ENCODE peak calls at places on chromosome 15, in seven cellular contexts. One of them, this sample, is unnamed.

GRCh38 chr15:32909431-32909830 is 191.6 kb downstream of the GREM1 start:
- DNase-seq in HepG2: no peak
- DNase-seq in heart left ventricle: no peak
- DNase-seq in A549: no peak
- DNase-seq in lower leg skin: no peak
- DNase-seq in thyroid gland: no peak
- DNase-seq in transverse colon: no peak
- DNase-seq in this sample: no peak

GRCh38 chr15:90883971-90884718 is at the start of gene FES:
- DNase-seq in heart left ventricle: peak
- DNase-seq in A549: no peak
- DNase-seq in thyroid gland: peak
- DNase-seq in lower leg skin: peak
- DNase-seq in transverse colon: peak
- DNase-seq in HepG2: no peak
- DNase-seq in this sample: peak

GRCh38 chr15:92693922-92694331 is 38.4 kb upstream of the FAM174B start:
- DNase-seq in transverse colon: no peak
- DNase-seq in A549: peak
- DNase-seq in heart left ventricle: no peak
- DNase-seq in HepG2: peak
- DNase-seq in thyroid gland: no peak
- DNase-seq in lower leg skin: no peak
- DNase-seq in this sample: no peak

GRCh38 chr15:79901958-79902357 is 5.1 kb upstream of the MTHFS start:
- DNase-seq in HepG2: no peak
- DNase-seq in transverse colon: no peak
- DNase-seq in thyroid gland: no peak
- DNase-seq in heart left ventricle: no peak
- DNase-seq in A549: no peak
- DNase-seq in lower leg skin: no peak
- DNase-seq in this sample: no peak

GRCh38 chr15:59401810-59402569 is 29.3 kb upstream of the MYO1E start:
- DNase-seq in A549: no peak
- DNase-seq in heart left ventricle: no peak
- DNase-seq in thyroid gland: no peak
- DNase-seq in transverse colon: peak
- DNase-seq in lower leg skin: no peak
- DNase-seq in HepG2: no peak
- DNase-seq in this sample: no peak

GRCh38 chr15:59206623-59207183 is at the start of gene LDHAL6B:
- DNase-seq in A549: no peak
- DNase-seq in HepG2: no peak
- DNase-seq in thyroid gland: no peak
- DNase-seq in transverse colon: no peak
- DNase-seq in heart left ventricle: no peak
- DNase-seq in lower leg skin: no peak
- DNase-seq in this sample: no peak

GRCh38 chr15:79133309-79133708 is 42.7 kb upstream of the RASGRF1 start:
- DNase-seq in lower leg skin: no peak
- DNase-seq in transverse colon: no peak
- DNase-seq in HepG2: no peak
- DNase-seq in heart left ventricle: no peak
- DNase-seq in A549: no peak
- DNase-seq in thyroid gland: no peak
- DNase-seq in this sample: no peak

GRCh38 chr15:71151061-71151460 is 35.8 kb downstream of the THSD4 start:
- DNase-seq in HepG2: no peak
- DNase-seq in heart left ventricle: no peak
- DNase-seq in A549: no peak
- DNase-seq in lower leg skin: no peak
- DNase-seq in transverse colon: no peak
- DNase-seq in thyroid gland: peak
- DNase-seq in this sample: no peak

GRCh38 chr15:61996056-61996635 is 64.1 kb downstream of the VPS13C start:
- DNase-seq in A549: no peak
- DNase-seq in transverse colon: no peak
- DNase-seq in thyroid gland: no peak
- DNase-seq in HepG2: no peak
- DNase-seq in heart left ventricle: no peak
- DNase-seq in lower leg skin: no peak
- DNase-seq in this sample: no peak

GRCh38 chr15:65388306-65389080 is 10.7 kb upstream of the IGDCC3 start:
- DNase-seq in HepG2: no peak
- DNase-seq in transverse colon: no peak
- DNase-seq in heart left ventricle: no peak
- DNase-seq in thyroid gland: no peak
- DNase-seq in A549: no peak
- DNase-seq in lower leg skin: no peak
- DNase-seq in this sample: no peak

GRCh38 chr15:68552773-68553172 is 26.0 kb upstream of the CORO2B start:
- DNase-seq in heart left ventricle: no peak
- DNase-seq in lower leg skin: peak
- DNase-seq in HepG2: no peak
- DNase-seq in A549: no peak
- DNase-seq in thyroid gland: no peak
- DNase-seq in transverse colon: no peak
- DNase-seq in this sample: no peak

GRCh38 chr15:70507772-70508351 is 255.5 kb downstream of the UACA start:
- DNase-seq in A549: peak
- DNase-seq in thyroid gland: no peak
- DNase-seq in heart left ventricle: no peak
- DNase-seq in lower leg skin: no peak
- DNase-seq in HepG2: peak
- DNase-seq in transverse colon: no peak
- DNase-seq in this sample: no peak

GRCh38 chr15:75362642-75363249 is 5.7 kb downstream of the MAN2C1 start:
- DNase-seq in heart left ventricle: no peak
- DNase-seq in transverse colon: no peak
- DNase-seq in thyroid gland: no peak
- DNase-seq in HepG2: no peak
- DNase-seq in A549: no peak
- DNase-seq in lower leg skin: peak
- DNase-seq in this sample: no peak
- TF ChIP-seq CTCF in heart left ventricle: no peak
- TF ChIP-seq CTCF in transverse colon: no peak
- TF ChIP-seq CTCF in thyroid gland: no peak
- TF ChIP-seq CTCF in HepG2: no peak
- TF ChIP-seq CTCF in A549: no peak
- TF ChIP-seq CTCF in lower leg skin: no peak
- TF ChIP-seq CTCF in this sample: no peak

GRCh38 chr15:63063164-63063756 is 20.7 kb downstream of the TPM1 start:
- DNase-seq in heart left ventricle: no peak
- DNase-seq in HepG2: no peak
- DNase-seq in transverse colon: no peak
- DNase-seq in A549: no peak
- DNase-seq in lower leg skin: no peak
- DNase-seq in thyroid gland: no peak
- DNase-seq in this sample: no peak
- TF ChIP-seq POLR2A in heart left ventricle: no peak
- TF ChIP-seq POLR2A in HepG2: no peak
- TF ChIP-seq POLR2A in transverse colon: no peak
- TF ChIP-seq POLR2A in A549: no peak
- TF ChIP-seq POLR2A in lower leg skin: no peak
- TF ChIP-seq POLR2A in thyroid gland: no peak
- TF ChIP-seq POLR2A in this sample: no peak

GRCh38 chr15:81256916-81257315 is 60.2 kb downstream of the IL16 start:
- DNase-seq in HepG2: no peak
- DNase-seq in lower leg skin: no peak
- DNase-seq in thyroid gland: no peak
- DNase-seq in transverse colon: no peak
- DNase-seq in heart left ventricle: no peak
- DNase-seq in A549: no peak
- DNase-seq in this sample: no peak
- TF ChIP-seq CTCF in HepG2: no peak
- TF ChIP-seq CTCF in lower leg skin: no peak
- TF ChIP-seq CTCF in thyroid gland: peak
- TF ChIP-seq CTCF in transverse colon: peak
- TF ChIP-seq CTCF in heart left ventricle: peak
- TF ChIP-seq CTCF in A549: peak
- TF ChIP-seq CTCF in this sample: peak

GRCh38 chr15:75714195-75714594 is 1.5 kb upstream of the CSPG4 start:
- DNase-seq in HepG2: no peak
- DNase-seq in A549: no peak
- DNase-seq in heart left ventricle: no peak
- DNase-seq in transverse colon: no peak
- DNase-seq in lower leg skin: no peak
- DNase-seq in thyroid gland: no peak
- DNase-seq in this sample: no peak

GRCh38 chr15:75713338-75713895 is 769 bp upstream of the CSPG4 start:
- DNase-seq in transverse colon: peak
- DNase-seq in heart left ventricle: no peak
- DNase-seq in HepG2: no peak
- DNase-seq in thyroid gland: peak
- DNase-seq in A549: no peak
- DNase-seq in lower leg skin: no peak
- DNase-seq in this sample: peak

GRCh38 chr15:75718326-75718725 is 5.7 kb upstream of the CSPG4 start:
- DNase-seq in HepG2: no peak
- DNase-seq in thyroid gland: no peak
- DNase-seq in transverse colon: peak
- DNase-seq in lower leg skin: no peak
- DNase-seq in A549: no peak
- DNase-seq in heart left ventricle: no peak
- DNase-seq in this sample: no peak

GRCh38 chr15:75712668-75713337 is at the start of gene CSPG4:
- DNase-seq in heart left ventricle: peak
- DNase-seq in thyroid gland: peak
- DNase-seq in transverse colon: peak
- DNase-seq in lower leg skin: no peak
- DNase-seq in A549: no peak
- DNase-seq in HepG2: no peak
- DNase-seq in this sample: peak
- TF ChIP-seq POLR2A in heart left ventricle: peak
- TF ChIP-seq POLR2A in thyroid gland: peak
- TF ChIP-seq POLR2A in transverse colon: peak
- TF ChIP-seq POLR2A in lower leg skin: no peak
- TF ChIP-seq POLR2A in A549: no peak
- TF ChIP-seq POLR2A in HepG2: no peak
- TF ChIP-seq POLR2A in this sample: peak

GRCh38 chr15:98580577-98580976 is 67.8 kb upstream of the IGF1R start:
- DNase-seq in transverse colon: no peak
- DNase-seq in thyroid gland: peak
- DNase-seq in A549: no peak
- DNase-seq in lower leg skin: no peak
- DNase-seq in HepG2: no peak
- DNase-seq in heart left ventricle: no peak
- DNase-seq in this sample: no peak

GRCh38 chr15:98583758-98584157 is 64.6 kb upstream of the IGF1R start:
- DNase-seq in HepG2: no peak
- DNase-seq in transverse colon: no peak
- DNase-seq in heart left ventricle: no peak
- DNase-seq in lower leg skin: no peak
- DNase-seq in thyroid gland: no peak
- DNase-seq in A549: no peak
- DNase-seq in this sample: no peak

GRCh38 chr15:98582900-98583554 is 65.3 kb upstream of the IGF1R start:
- DNase-seq in thyroid gland: no peak
- DNase-seq in lower leg skin: no peak
- DNase-seq in A549: no peak
- DNase-seq in heart left ventricle: no peak
- DNase-seq in transverse colon: no peak
- DNase-seq in HepG2: no peak
- DNase-seq in this sample: no peak

GRCh38 chr15:98586066-98586465 is 62.3 kb upstream of the IGF1R start:
- DNase-seq in thyroid gland: no peak
- DNase-seq in lower leg skin: no peak
- DNase-seq in transverse colon: no peak
- DNase-seq in HepG2: no peak
- DNase-seq in heart left ventricle: no peak
- DNase-seq in A549: no peak
- DNase-seq in this sample: no peak

DNA sequence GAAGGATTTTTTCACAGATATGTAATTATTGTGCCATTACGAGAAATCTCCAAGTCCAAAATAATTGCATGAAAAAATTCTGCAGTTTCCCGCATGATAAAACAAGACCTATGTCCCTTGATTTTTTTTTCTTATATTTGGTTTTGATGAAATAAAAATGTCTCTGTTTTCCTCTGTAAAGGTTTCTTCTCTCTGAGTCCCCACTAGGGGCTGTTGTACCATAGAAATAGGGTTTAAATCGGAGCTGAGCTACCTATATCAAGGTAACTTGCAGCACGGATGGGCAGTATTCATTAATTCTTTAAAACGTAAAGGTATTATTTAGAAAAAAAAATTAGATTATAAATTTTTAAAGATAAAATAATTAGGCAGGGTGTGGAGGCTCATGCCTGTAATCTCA is 66.6 kb upstream of the IGF1R start:
- DNase-seq in HepG2: no peak
- DNase-seq in transverse colon: no peak
- DNase-seq in heart left ventricle: no peak
- DNase-seq in thyroid gland: no peak
- DNase-seq in A549: no peak
- DNase-seq in lower leg skin: no peak
- DNase-seq in this sample: no peak
- TF ChIP-seq CTCF in HepG2: no peak
- TF ChIP-seq CTCF in transverse colon: no peak
- TF ChIP-seq CTCF in heart left ventricle: peak
- TF ChIP-seq CTCF in thyroid gland: no peak
- TF ChIP-seq CTCF in A549: peak
- TF ChIP-seq CTCF in lower leg skin: no peak
- TF ChIP-seq CTCF in this sample: no peak

DNA sequence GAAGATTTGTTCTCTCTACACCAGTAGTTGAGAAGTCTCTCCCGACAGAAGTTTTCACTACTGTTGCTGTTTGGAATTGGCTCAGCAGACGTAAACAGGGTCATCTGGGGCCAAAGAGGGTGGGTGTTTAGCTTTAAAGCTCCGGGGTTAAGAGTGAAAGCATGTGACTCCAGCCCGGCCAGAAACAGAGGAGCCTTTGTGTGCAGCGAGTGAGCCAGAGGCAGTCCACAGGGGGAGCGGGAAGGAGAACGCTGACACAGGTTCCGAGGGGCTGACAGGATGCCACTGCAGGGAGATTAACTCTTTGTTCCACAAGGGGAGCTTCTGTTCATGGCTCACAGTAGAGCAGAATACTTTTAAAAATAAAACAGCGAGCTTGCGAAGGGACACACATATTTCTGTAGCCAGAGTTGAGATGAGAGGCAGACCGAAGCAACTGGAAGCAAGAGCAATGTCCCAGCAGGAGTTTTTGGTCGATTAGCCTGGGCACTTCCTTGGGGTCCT is 26.9 kb downstream of the BMF start:
- DNase-seq in A549: no peak
- DNase-seq in lower leg skin: peak
- DNase-seq in HepG2: peak
- DNase-seq in transverse colon: peak
- DNase-seq in thyroid gland: peak
- DNase-seq in heart left ventricle: peak
- DNase-seq in this sample: peak
- TF ChIP-seq POLR2A in A549: no peak
- TF ChIP-seq POLR2A in lower leg skin: no peak
- TF ChIP-seq POLR2A in HepG2: peak
- TF ChIP-seq POLR2A in transverse colon: peak
- TF ChIP-seq POLR2A in thyroid gland: peak
- TF ChIP-seq POLR2A in heart left ventricle: peak
- TF ChIP-seq POLR2A in this sample: no peak

GRCh38 chr15:95328559-95328958 is 1001.9 kb upstream of the NR2F2 start:
- DNase-seq in HepG2: no peak
- DNase-seq in lower leg skin: no peak
- DNase-seq in transverse colon: no peak
- DNase-seq in heart left ventricle: no peak
- DNase-seq in A549: no peak
- DNase-seq in thyroid gland: no peak
- DNase-seq in this sample: no peak
- TF ChIP-seq CTCF in HepG2: no peak
- TF ChIP-seq CTCF in lower leg skin: no peak
- TF ChIP-seq CTCF in transverse colon: no peak
- TF ChIP-seq CTCF in heart left ventricle: no peak
- TF ChIP-seq CTCF in A549: no peak
- TF ChIP-seq CTCF in thyroid gland: no peak
- TF ChIP-seq CTCF in this sample: no peak

This sample was measured in ovary.